ENCODE peak calls at places on chromosomes 6 and 20, in four cellular contexts. O, P, Q and H are unnamed samples.
A peak's percentile ranks its signal among the peaks of the same experiment; 100 is the strongest.

GRCh38 chr6:11947569-11947968 is 64.5 kb upstream of the HIVEP1 start:
- DNase-seq in Q (no peak), O (no peak), P (no peak), H (no peak)

GRCh38 chr6:162343902-162344226 is 383.7 kb downstream of the PRKN start:
- DNase-seq in O (peak; percentile 54), P (no peak), Q (no peak), H (no peak)

GRCh38 chr6:145349950-145350510 is 385.3 kb downstream of the EPM2A start:
- DNase-seq in O (no peak), Q (no peak), P (no peak), H (no peak)

GRCh38 chr6:26305097-26305841 is 59.7 kb upstream of the BTN3A2 start:
- DNase-seq in Q (peak; percentile 77), O (peak; percentile 45), P (no peak), H (peak; percentile 77)

GRCh38 chr6:138339024-138339423 is 38.7 kb upstream of the SMIM28 start:
- DNase-seq in Q (no peak), P (no peak), O (no peak), H (no peak)

GRCh38 chr20:20095114-20095872 is 43.0 kb downstream of the CFAP61 start:
- DNase-seq in O (no peak), Q (no peak), P (no peak), H (no peak)

GRCh38 chr20:58407201-58407873 is 18.3 kb downstream of the VAPB start:
- DNase-seq in Q (no peak), P (no peak), O (no peak), H (no peak)

GRCh38 chr20:48601798-48602197 is 226.0 kb downstream of the PREX1 start:
- DNase-seq in O (no peak), P (no peak), Q (no peak), H (no peak)

GRCh38 chr20:62482136-62482833 is 6.5 kb upstream of the GATA5 start:
- DNase-seq in Q (no peak), O (no peak), P (no peak), H (no peak)

GRCh38 chr20:48750941-48751620 is 76.7 kb downstream of the PREX1 start:
- DNase-seq in O (no peak), P (peak; percentile 45), Q (no peak), H (no peak)

GRCh38 chr6:146598785-146599405 is at the start of gene ADGB:
- DNase-seq in O (peak; percentile 56), Q (peak; percentile 27), P (no peak), H (peak; percentile 36)

GRCh38 chr6:34570066-34570833 is 14.1 kb upstream of the SPDEF start:
- DNase-seq in P (no peak), O (no peak), Q (no peak), H (no peak)

GRCh38 chr20:25372584-25373336 is 17.9 kb downstream of the ABHD12 start:
- DNase-seq in Q (no peak), O (no peak), P (no peak), H (no peak)

GRCh38 chr6:126720326-126720725 is 380.4 kb downstream of the CENPW start:
- DNase-seq in Q (no peak), O (no peak), P (no peak), H (no peak)

GRCh38 chr6:25217275-25217674 is 61.9 kb upstream of the CARMIL1 start:
- DNase-seq in Q (no peak), O (no peak), P (no peak), H (no peak)

GRCh38 chr20:59584278-59584925 is 19.9 kb upstream of the PHACTR3 start:
- DNase-seq in O (no peak), Q (no peak), P (no peak), H (no peak)

GRCh38 chr20:23225407-23226060 is 125.1 kb upstream of the NXT1 start:
- DNase-seq in P (no peak), Q (no peak), O (no peak), H (no peak)

GRCh38 chr6:130202782-130203181 is 20.0 kb downstream of the SAMD3 start:
- DNase-seq in O (no peak), Q (no peak), P (no peak), H (no peak)

GRCh38 chr6:117352466-117353081 is 73.2 kb downstream of the ROS1 start:
- DNase-seq in P (no peak), O (no peak), Q (no peak), H (peak; percentile 29)

GRCh38 chr6:37182736-37183590 is 13.0 kb downstream of the PIM1 start:
- DNase-seq in O (no peak), P (peak; percentile 40), Q (no peak), H (no peak)

GRCh38 chr6:161411265-161411944 is 137.5 kb upstream of the AGPAT4 start:
- DNase-seq in P (no peak), Q (no peak), O (no peak), H (no peak)

GRCh38 chr20:32638848-32639247 is 34.9 kb downstream of the C20orf203 start:
- DNase-seq in O (no peak), Q (peak; percentile 47), P (no peak), H (no peak)

GRCh38 chr6:158321960-158322359 is 9.7 kb downstream of the TULP4 start:
- DNase-seq in P (no peak), Q (no peak), O (no peak), H (no peak)

GRCh38 chr20:611047-611842 is 1.1 kb upstream of the TCF15 start:
- DNase-seq in O (no peak), P (no peak), Q (no peak), H (no peak)

GRCh38 chr6:89254569-89254968 is 37.4 kb upstream of the GABRR1 start:
- DNase-seq in O (no peak), P (no peak), Q (no peak), H (no peak)

DNA sequence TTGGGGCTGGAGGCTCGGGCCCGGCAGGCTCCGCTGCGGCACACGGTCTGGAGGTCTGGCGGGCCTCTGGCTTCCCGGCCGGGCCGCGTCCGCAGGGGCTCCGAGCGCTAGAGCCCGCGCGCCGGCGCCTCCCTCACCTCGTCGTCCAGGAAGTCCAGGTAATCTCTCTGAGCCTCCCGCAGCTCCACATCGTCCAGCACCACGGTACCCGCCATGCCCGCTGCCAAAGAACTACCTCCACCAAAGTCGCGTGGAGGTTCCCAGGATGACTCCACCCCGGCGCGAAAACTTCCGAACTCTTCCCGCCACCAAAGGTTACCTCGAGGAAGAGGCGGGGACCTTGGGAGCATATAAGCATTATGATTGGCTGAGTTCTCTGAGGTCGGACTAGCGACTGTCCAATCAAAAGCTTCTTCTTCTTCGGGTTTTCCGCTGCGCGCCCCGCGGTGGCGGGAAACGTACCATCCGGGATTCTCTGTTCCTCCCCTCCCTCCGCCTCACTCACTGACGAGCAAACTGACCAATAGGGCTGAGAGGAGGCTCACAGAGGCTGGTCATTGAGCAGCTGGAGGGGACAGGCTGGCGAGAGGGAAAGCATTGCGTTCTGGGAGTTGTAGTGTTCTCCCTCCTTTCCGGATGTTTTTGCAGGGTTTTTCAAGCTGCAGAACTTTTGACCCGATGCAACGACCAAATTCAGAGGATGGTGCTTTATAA is at the start of gene MCM3:
- DNase-seq in Q (peak; percentile 96), O (peak; percentile 97), P (peak; percentile 96), H (peak; percentile 100)
- H3K4me1 ChIP-seq in Q (no peaks in the 10 kb centered on the region), O (peaks cover 12% of the 10 kb centered on the region), P (peaks cover 27% of the 10 kb centered on the region), H (peaks cover 67% of the 10 kb centered on the region)

DNA sequence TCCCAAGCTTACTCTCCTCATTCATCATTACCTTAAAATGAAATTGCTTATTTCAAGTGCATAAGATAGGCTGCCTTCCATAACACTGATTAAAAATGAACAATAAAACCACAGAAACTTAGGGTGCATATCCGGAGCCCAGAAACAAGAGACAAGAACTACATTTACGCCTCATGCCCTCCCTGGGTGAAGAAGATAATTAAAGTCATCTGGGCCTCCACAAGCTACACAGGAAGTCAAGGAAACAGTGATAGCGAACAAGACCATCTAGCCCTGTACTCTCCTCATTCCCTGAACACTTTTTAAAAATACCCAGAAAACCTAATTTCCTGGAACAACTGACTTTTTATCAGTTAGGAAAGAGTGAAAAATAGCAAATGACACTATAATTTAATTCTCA is 6.3 kb downstream of the SOD2 start:
- DNase-seq in Q (no peak), O (no peak), P (no peak), H (no peak)
- H3K4me1 ChIP-seq in Q (peaks cover 5% of the 10 kb centered on the region), O (peaks cover 46% of the 10 kb centered on the region), P (peaks cover 4% of the 10 kb centered on the region), H (peaks cover 62% of the 10 kb centered on the region)

GRCh38 chr6:43217351-43217750 is 11.9 kb downstream of the DNPH1 start:
- DNase-seq in Q (no peak), P (no peak), O (no peak), H (no peak)

GRCh38 chr6:43219119-43219518 is 10.2 kb downstream of the DNPH1 start:
- DNase-seq in P (no peak), Q (no peak), O (no peak), H (no peak)

GRCh38 chr6:43213431-43213830 is 15.8 kb downstream of the DNPH1 start:
- DNase-seq in Q (no peak), O (no peak), P (no peak), H (no peak)

GRCh38 chr6:43215066-43215465 is 14.2 kb downstream of the DNPH1 start:
- DNase-seq in P (no peak), O (no peak), Q (no peak), H (no peak)

GRCh38 chr6:43216200-43216599 is 13.1 kb downstream of the DNPH1 start:
- DNase-seq in O (no peak), P (no peak), Q (no peak), H (no peak)
- H3K4me1 ChIP-seq in O (no peaks in the 10 kb centered on the region), P (no peaks in the 10 kb centered on the region), Q (no peaks in the 10 kb centered on the region), H (no peaks in the 10 kb centered on the region)

GRCh38 chr6:42400886-42401604 is 50.7 kb downstream of the TRERF1 start:
- DNase-seq in O (no peak), P (no peak), Q (no peak), H (no peak)
- H3K4me1 ChIP-seq in O (no peaks in the 10 kb centered on the region), P (peaks cover 34% of the 10 kb centered on the region), Q (no peaks in the 10 kb centered on the region), H (no peaks in the 10 kb centered on the region)

GRCh38 chr6:83872386-83873118 is 13.1 kb downstream of the CYB5R4 start:
- DNase-seq in O (no peak), Q (no peak), P (no peak), H (no peak)

GRCh38 chr6:83873869-83874268 is 14.4 kb downstream of the CYB5R4 start:
- DNase-seq in P (no peak), Q (no peak), O (no peak), H (no peak)

GRCh38 chr6:83867527-83868161 is 8.2 kb downstream of the CYB5R4 start:
- DNase-seq in O (no peak), P (no peak), Q (no peak), H (no peak)

GRCh38 chr6:83868639-83869038 is 9.2 kb downstream of the CYB5R4 start:
- DNase-seq in P (no peak), O (no peak), Q (no peak), H (no peak)

GRCh38 chr6:83870649-83871048 is 11.2 kb downstream of the CYB5R4 start:
- DNase-seq in O (no peak), Q (no peak), P (no peak), H (peak; percentile 16)
- H3K4me1 ChIP-seq in O (no peaks in the 10 kb centered on the region), Q (no peaks in the 10 kb centered on the region), P (no peaks in the 10 kb centered on the region), H (no peaks in the 10 kb centered on the region)

DNA sequence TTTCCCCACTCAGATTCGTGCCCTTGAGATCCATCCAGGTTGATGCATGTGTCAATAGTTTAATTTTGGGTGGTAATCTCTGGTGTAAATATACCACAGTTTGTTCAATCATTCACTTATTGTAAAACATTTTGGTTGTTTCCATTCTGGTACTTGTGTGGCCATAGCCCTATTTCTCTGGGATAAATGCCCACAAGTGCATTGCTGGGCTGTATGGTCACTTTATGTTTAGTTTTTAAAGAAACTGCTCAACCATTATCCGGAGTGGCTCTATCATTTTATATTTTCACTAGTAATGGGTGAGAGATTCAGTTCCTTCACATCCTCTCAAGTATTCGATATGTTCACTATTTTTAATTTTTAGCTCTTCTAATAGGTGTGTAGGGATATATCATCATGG is 60.7 kb upstream of the RNF24 start:
- DNase-seq in P (no peak), Q (no peak), O (no peak), H (no peak)
- H3K4me1 ChIP-seq in P (no peaks in the 10 kb centered on the region), Q (no peaks in the 10 kb centered on the region), O (peaks cover 3% of the 10 kb centered on the region), H (no peaks in the 10 kb centered on the region)